ENCODE peak calls at places on chromosomes 11 and 22, in five cellular contexts. C, F, N, X and D are unnamed samples.

GRCh38 chr11:65310215-65310614 is 4.5 kb upstream of the CDC42EP2 start:
- DNase-seq in C (no peak), F (no peak), N (no peak), X (no peak), D (peak; percentile 44)

GRCh38 chr11:33000181-33000580 is 15.5 kb upstream of the DEPDC7 start:
- DNase-seq in C (no peak), F (peak; percentile 90), N (no peak), X (no peak), D (no peak)

GRCh38 chr22:28883917-28884753 is 763 bp downstream of the ZNRF3 start:
- DNase-seq in C (peak; percentile 12), F (peak; percentile 55), N (peak; percentile 35), X (peak; percentile 90), D (peak; percentile 58)

GRCh38 chr22:37115032-37115431 is 5.5 kb upstream of the TMPRSS6 start:
- DNase-seq in C (no peak), F (no peak), N (no peak), X (no peak), D (no peak)

GRCh38 chr11:456533-456932 is 6.5 kb downstream of the PTDSS2 start:
- DNase-seq in C (no peak), F (no peak), N (no peak), X (peak; percentile 61), D (no peak)

GRCh38 chr22:41023299-41023623 is 69.1 kb upstream of the EP300 start:
- DNase-seq in C (no peak), F (no peak), N (no peak), X (no peak), D (no peak)

GRCh38 chr11:131689049-131689925 is 318.9 kb downstream of the NTM start:
- DNase-seq in C (no peak), F (no peak), N (no peak), X (no peak), D (no peak)

GRCh38 chr22:50674606-50675552 is 2.3 kb downstream of the SHANK3 start:
- DNase-seq in C (peak; percentile 61), F (peak; percentile 38), N (no peak), X (no peak), D (no peak)

GRCh38 chr11:126502159-126502558 is 146.7 kb downstream of the ST3GAL4 start:
- DNase-seq in C (no peak), F (no peak), N (no peak), X (no peak), D (no peak)

GRCh38 chr22:45428391-45429385 is 15.2 kb downstream of the RIBC2 start:
- DNase-seq in C (no peak), F (no peak), N (no peak), X (peak; percentile 33), D (peak; percentile 21)

GRCh38 chr22:17780116-17780740 is 6.0 kb upstream of the BID start:
- DNase-seq in C (no peak), F (no peak), N (no peak), X (no peak), D (no peak)

GRCh38 chr11:35949242-35949641 is 5.4 kb downstream of the LDLRAD3 start:
- DNase-seq in C (no peak), F (no peak), N (no peak), X (no peak), D (no peak)

GRCh38 chr11:58567889-58568512 is 7.7 kb downstream of the LPXN start:
- DNase-seq in C (peak; percentile 51), F (peak; percentile 75), N (peak; percentile 22), X (peak; percentile 83), D (no peak)

GRCh38 chr11:9264381-9265210 is 554 bp downstream of the DENND5A start:
- DNase-seq in C (no peak), F (peak; percentile 83), N (peak; percentile 79), X (peak; percentile 89), D (peak; percentile 51)

GRCh38 chr11:123231263-123231662 is 36.2 kb upstream of the CLMP start:
- DNase-seq in C (no peak), F (peak; percentile 51), N (no peak), X (no peak), D (no peak)

GRCh38 chr11:131408011-131408640 is 37.7 kb downstream of the NTM start:
- DNase-seq in C (no peak), F (peak; percentile 60), N (peak; percentile 34), X (no peak), D (peak; percentile 54)

GRCh38 chr22:22168190-22168940 is 76.2 kb upstream of the VPREB1 start:
- DNase-seq in C (peak; percentile 88), F (peak; percentile 38), N (no peak), X (no peak), D (no peak)

GRCh38 chr11:1608363-1608762 is at the start of gene KRTAP5-3:
- DNase-seq in C (no peak), F (no peak), N (no peak), X (peak; percentile 18), D (no peak)

GRCh38 chr11:68194675-68195294 is 18.3 kb downstream of the KMT5B start:
- DNase-seq in C (no peak), F (no peak), N (no peak), X (no peak), D (no peak)

GRCh38 chr22:47160141-47160541 is 397.7 kb downstream of the TBC1D22A start:
- DNase-seq in C (no peak), F (no peak), N (no peak), X (peak; percentile 76), D (no peak)

GRCh38 chr11:88484873-88485621 is 147.5 kb upstream of the CTSC start:
- DNase-seq in C (peak; percentile 45), F (peak; percentile 51), N (peak; percentile 37), X (peak; percentile 74), D (peak; percentile 46)

GRCh38 chr11:1837171-1838076 is 1.4 kb upstream of the TNNI2 start:
- DNase-seq in C (no peak), F (peak; percentile 74), N (peak; percentile 70), X (peak; percentile 96), D (peak; percentile 74)

GRCh38 chr11:132626446-132626845 is 905.9 kb downstream of the OPCML start:
- DNase-seq in C (no peak), F (no peak), N (no peak), X (no peak), D (no peak)

GRCh38 chr11:103744496-103745153 is 291.8 kb upstream of the DDI1 start:
- DNase-seq in C (no peak), F (no peak), N (no peak), X (no peak), D (no peak)

GRCh38 chr11:126361400-126361799 is 5.9 kb downstream of the ST3GAL4 start:
- DNase-seq in C (no peak), F (no peak), N (no peak), X (peak; percentile 75), D (no peak)

GRCh38 chr11:73356979-73357739 is 19.0 kb upstream of the RELT start:
- DNase-seq in C (no peak), F (no peak), N (no peak), X (no peak), D (no peak)

GRCh38 chr11:73359930-73360742 is 16.1 kb upstream of the RELT start:
- DNase-seq in C (no peak), F (peak; percentile 57), N (no peak), X (no peak), D (no peak)

GRCh38 chr11:73360743-73361369 is 15.3 kb upstream of the RELT start:
- DNase-seq in C (no peak), F (no peak), N (no peak), X (no peak), D (no peak)

GRCh38 chr11:73358071-73358470 is 18.1 kb upstream of the RELT start:
- DNase-seq in C (no peak), F (no peak), N (no peak), X (no peak), D (no peak)

DNA sequence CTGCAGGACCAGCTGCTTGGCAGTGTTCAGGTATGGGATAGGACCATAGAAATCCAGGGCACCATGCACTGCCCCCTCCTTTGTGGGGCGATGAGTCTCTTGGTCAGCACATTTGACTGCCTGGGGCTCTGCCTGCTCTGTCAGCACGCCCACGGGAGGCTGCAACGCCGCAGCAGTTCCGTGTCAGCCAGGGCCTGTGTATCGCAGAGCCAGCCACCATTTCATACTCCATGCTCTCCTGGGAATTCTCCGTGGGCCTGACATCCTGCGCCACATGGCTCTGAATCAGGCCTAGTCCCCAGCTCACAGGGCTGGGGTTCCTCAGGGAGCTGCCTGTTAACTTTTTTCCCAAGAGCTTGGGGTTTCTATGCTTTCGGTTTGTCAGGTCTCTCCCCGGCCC is 16.9 kb upstream of the RELT start:
- DNase-seq in C (no peak), F (peak; percentile 42), N (peak; percentile 37), X (no peak), D (no peak)
- H3K27ac ChIP-seq in C (no peak overlapping the region), F (no peak overlapping the region), N (no peak overlapping the region), X (no peak overlapping the region), D (no peak overlapping the region)

GRCh38 chr11:4054643-4055042 is 40.0 kb upstream of the RRM1 start:
- DNase-seq in C (no peak), F (no peak), N (no peak), X (no peak), D (no peak)
- H3K4me3 ChIP-seq in C (no peak overlapping the region), F (no peak overlapping the region), N (no peak overlapping the region), X (no peak overlapping the region), D (no peak overlapping the region)

GRCh38 chr11:86637976-86638375 is 34.4 kb downstream of the ME3 start:
- DNase-seq in C (no peak), F (no peak), N (no peak), X (no peak), D (no peak)

GRCh38 chr11:86636275-86636674 is 36.1 kb downstream of the ME3 start:
- DNase-seq in C (no peak), F (no peak), N (no peak), X (no peak), D (no peak)

GRCh38 chr11:86627776-86628455 is 44.5 kb downstream of the ME3 start:
- DNase-seq in C (no peak), F (no peak), N (no peak), X (no peak), D (no peak)

GRCh38 chr11:86629070-86629706 is 43.2 kb downstream of the ME3 start:
- DNase-seq in C (no peak), F (peak; percentile 64), N (peak; percentile 69), X (no peak), D (no peak)

DNA sequence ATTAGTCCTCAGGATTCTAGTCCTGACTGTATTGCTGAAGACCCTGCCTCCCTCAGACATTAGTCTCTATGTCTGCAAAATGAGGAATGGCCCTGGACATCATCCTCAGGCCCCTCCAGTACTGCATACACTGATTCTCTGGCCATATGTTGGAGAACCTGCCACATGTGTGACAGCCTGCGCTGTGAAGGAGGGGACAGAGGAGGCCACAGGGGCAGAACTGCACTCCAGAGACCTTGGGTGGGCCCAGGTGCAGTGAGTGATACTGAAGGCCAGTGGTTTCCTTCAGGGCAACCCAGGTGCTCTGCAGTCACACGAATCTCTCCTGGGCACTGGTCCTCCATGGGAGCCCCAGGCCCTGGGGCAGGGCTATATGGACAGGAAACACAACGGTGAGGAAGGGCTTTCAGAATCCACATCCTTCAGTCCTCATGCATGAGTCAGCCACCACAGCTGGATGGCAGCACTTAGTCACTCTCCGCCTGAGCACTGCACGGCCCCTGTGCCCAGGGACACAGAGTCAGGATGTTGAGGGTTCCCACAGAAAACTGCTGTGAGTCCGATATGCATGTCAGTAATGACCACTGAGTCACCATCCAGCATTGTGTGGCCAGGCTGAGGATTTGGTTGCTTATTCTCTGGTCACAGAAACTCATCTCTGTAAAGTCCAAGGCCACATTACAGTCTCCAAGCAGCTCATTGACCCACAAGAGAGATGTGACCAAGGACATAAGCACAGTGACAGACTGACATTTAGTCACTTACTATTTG is 39.7 kb downstream of the ME3 start:
- DNase-seq in C (peak; percentile 68), F (peak; percentile 88), N (peak; percentile 87), X (no peak), D (no peak)
- TF ChIP-seq CTCF in C (peak; percentile 4), F (peak; percentile 55), N (peak; percentile 49), X (no peak), D (no peak)

GRCh38 chr22:24189249-24190158 is 8.2 kb downstream of the SUSD2 start:
- DNase-seq in C (no peak), F (peak; percentile 81), N (peak; percentile 74), X (peak; percentile 90), D (peak; percentile 79)
- H3K27ac ChIP-seq in C (peak overlapping the region; percentile 74), F (no peak overlapping the region), N (no peak overlapping the region), X (no peak overlapping the region), D (no peak overlapping the region)